ENCODE peak calls at places on chromosome 15, in seven cellular contexts. O, D, L, Z, C, B and Q are unnamed samples.

GRCh38 chr15:60720493-60721231 is 241.7 kb upstream of the ICE2 start:
- DNase-seq in O (no peak), D (no peak), L (no peak), Z (no peak), C (no peak), B (no peak), Q (no peak)

GRCh38 chr15:81074773-81075172 is 59.3 kb upstream of the CFAP161 start:
- DNase-seq in O (no peak), D (no peak), L (no peak), Z (no peak), C (no peak), B (no peak), Q (no peak)

GRCh38 chr15:28114721-28115622 is 15.9 kb upstream of the OCA2 start:
- DNase-seq in O (peak; percentile 37), D (no peak), L (no peak), Z (no peak), C (no peak), B (no peak), Q (no peak)

GRCh38 chr15:79373728-79374127 is 58.4 kb upstream of the MINAR1 start:
- DNase-seq in O (no peak), D (no peak), L (no peak), Z (no peak), C (no peak), B (no peak), Q (no peak)

GRCh38 chr15:45162771-45163507 is 24.8 kb downstream of the SHF start:
- DNase-seq in O (peak; percentile 92), D (peak; percentile 80), L (peak; percentile 92), Z (peak; percentile 77), C (peak; percentile 83), B (peak; percentile 81), Q (peak; percentile 97)

GRCh38 chr15:66675456-66675855 is 26.6 kb upstream of the SMAD6 start:
- DNase-seq in O (peak; percentile 38), D (no peak), L (no peak), Z (no peak), C (no peak), B (no peak), Q (no peak)

GRCh38 chr15:70323111-70323851 is 225.6 kb upstream of the TLE3 start:
- DNase-seq in O (peak; percentile 90), D (no peak), L (peak; percentile 82), Z (no peak), C (no peak), B (peak; percentile 72), Q (no peak)

GRCh38 chr15:95734422-95735316 is 595.8 kb upstream of the NR2F2 start:
- DNase-seq in O (no peak), D (no peak), L (no peak), Z (no peak), C (no peak), B (no peak), Q (no peak)

GRCh38 chr15:84590406-84590805 is 10.4 kb upstream of the ZSCAN2 start:
- DNase-seq in O (no peak), D (no peak), L (no peak), Z (no peak), C (no peak), B (no peak), Q (no peak)

GRCh38 chr15:33086500-33087141 is 107.9 kb downstream of the FMN1 start:
- DNase-seq in O (no peak), D (no peak), L (no peak), Z (no peak), C (no peak), B (no peak), Q (no peak)

GRCh38 chr15:33675246-33675645 is 293.1 kb upstream of the CHRM5 start:
- DNase-seq in O (no peak), D (no peak), L (no peak), Z (no peak), C (no peak), B (peak; percentile 25), Q (no peak)

GRCh38 chr15:95832655-95833054 is 497.8 kb upstream of the NR2F2 start:
- DNase-seq in O (no peak), D (no peak), L (no peak), Z (no peak), C (no peak), B (no peak), Q (no peak)

GRCh38 chr15:73321496-73322344 is 47.0 kb downstream of the HCN4 start:
- DNase-seq in O (no peak), D (no peak), L (peak; percentile 46), Z (no peak), C (no peak), B (peak; percentile 1), Q (peak; percentile 45)

GRCh38 chr15:43749690-43750345 is 3.6 kb downstream of the PDIA3 start:
- DNase-seq in O (no peak), D (no peak), L (no peak), Z (no peak), C (no peak), B (no peak), Q (no peak)

GRCh38 chr15:60184579-60184978 is 180.5 kb downstream of the FOXB1 start:
- DNase-seq in O (no peak), D (no peak), L (no peak), Z (no peak), C (no peak), B (no peak), Q (no peak)

GRCh38 chr15:48924528-48925393 is 39.0 kb downstream of the SHC4 start:
- DNase-seq in O (no peak), D (no peak), L (no peak), Z (no peak), C (no peak), B (no peak), Q (no peak)

GRCh38 chr15:62752687-62753517 is 289.6 kb upstream of the TPM1 start:
- DNase-seq in O (no peak), D (no peak), L (no peak), Z (no peak), C (no peak), B (no peak), Q (no peak)

GRCh38 chr15:98729446-98730042 is 81.2 kb downstream of the IGF1R start:
- DNase-seq in O (peak; percentile 72), D (no peak), L (no peak), Z (no peak), C (no peak), B (no peak), Q (no peak)

GRCh38 chr15:98730860-98731711 is 82.7 kb downstream of the IGF1R start:
- DNase-seq in O (no peak), D (no peak), L (no peak), Z (no peak), C (no peak), B (no peak), Q (no peak)

GRCh38 chr15:98733098-98733497 is 84.8 kb downstream of the IGF1R start:
- DNase-seq in O (no peak), D (no peak), L (no peak), Z (no peak), C (no peak), B (no peak), Q (no peak)

GRCh38 chr15:98734472-98735284 is 86.3 kb downstream of the IGF1R start:
- DNase-seq in O (no peak), D (no peak), L (no peak), Z (no peak), C (no peak), B (no peak), Q (no peak)

DNA sequence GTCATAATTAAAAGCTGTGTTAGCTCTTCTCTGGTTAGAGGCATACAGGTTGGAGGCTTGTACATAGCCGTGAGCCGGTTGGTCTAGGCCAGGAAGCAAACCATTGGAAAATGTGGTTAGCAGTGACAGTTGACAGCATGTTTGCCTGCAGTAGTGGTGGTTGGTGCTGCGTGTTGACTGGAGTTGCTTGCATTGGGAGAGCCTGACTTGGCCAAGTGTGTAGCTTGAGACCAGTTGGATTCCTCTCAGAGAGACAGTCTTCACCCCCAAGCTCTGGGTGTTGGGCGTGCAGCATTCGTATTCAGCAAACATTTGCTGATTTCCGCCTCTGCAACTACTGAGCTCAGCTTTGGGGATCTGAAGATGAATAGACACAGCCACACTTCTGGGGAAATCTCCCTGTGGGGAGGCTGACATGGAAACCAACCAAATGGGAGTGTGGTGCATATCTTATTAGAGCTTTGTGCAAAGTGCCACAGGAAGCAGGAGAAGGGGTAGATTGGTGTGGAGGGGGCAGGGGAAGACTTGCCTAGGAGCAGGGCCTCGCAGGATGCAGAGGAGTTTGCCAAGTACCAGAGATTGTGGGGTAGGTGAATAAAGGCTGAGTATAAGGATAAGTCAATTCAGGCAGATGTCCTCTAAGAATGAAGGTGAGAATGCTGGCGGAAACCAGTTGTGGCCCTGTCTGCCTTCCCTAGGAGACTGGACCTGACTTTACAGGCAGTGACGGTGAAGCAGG is 83.5 kb downstream of the IGF1R start:
- DNase-seq in O (no peak), D (no peak), L (no peak), Z (no peak), C (no peak), B (no peak), Q (no peak)
- H3K4me1 ChIP-seq in O (peaks cover 35% of the 10 kb centered on the region), D (peaks cover 27% of the 10 kb centered on the region), L (peaks cover 12% of the 10 kb centered on the region), Z (peaks cover 23% of the 10 kb centered on the region), C (no peaks in the 10 kb centered on the region), B (peaks cover 34% of the 10 kb centered on the region), Q (peaks cover 48% of the 10 kb centered on the region)

DNA sequence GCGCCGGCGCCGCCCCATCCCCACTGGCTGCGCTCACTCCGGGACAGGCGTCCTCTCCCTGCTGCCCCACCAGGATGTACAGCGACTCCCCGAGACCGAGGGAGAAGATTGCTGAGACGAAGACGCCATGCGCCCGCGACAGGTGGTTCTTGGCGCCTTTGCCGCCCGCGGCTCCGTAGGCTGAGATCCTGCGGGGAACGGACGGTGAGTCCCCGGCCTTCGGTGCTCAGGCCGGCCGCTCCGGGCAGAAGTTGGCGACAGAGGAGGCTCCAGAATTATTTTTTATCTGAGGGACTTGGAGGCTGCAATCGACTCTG is 1.6 kb downstream of the LTK start:
- DNase-seq in O (no peak), D (no peak), L (no peak), Z (no peak), C (peak; percentile 36), B (no peak), Q (no peak)
- H3K4me3 ChIP-seq in O (peak overlapping the region; percentile 4), D (peak overlapping the region; percentile 22), L (no peak overlapping the region), Z (peak overlapping the region; percentile 38), C (peak overlapping the region; percentile 40), B (no peak overlapping the region), Q (no peak overlapping the region)

GRCh38 chr15:56124391-56124790 is 119.3 kb downstream of the RFX7 start:
- DNase-seq in O (no peak), D (no peak), L (no peak), Z (no peak), C (no peak), B (no peak), Q (no peak)
- H3K27ac ChIP-seq in O (no peak overlapping the region), D (no peak overlapping the region), L (no peak overlapping the region), Z (no peak overlapping the region), C (no peak overlapping the region), B (no peak overlapping the region), Q (no peak overlapping the region)

GRCh38 chr15:64634576-64635485 is 140.6 kb downstream of the RBPMS2 start:
- DNase-seq in O (no peak), D (no peak), L (no peak), Z (no peak), C (no peak), B (no peak), Q (no peak)

GRCh38 chr15:64636101-64636500 is 139.3 kb downstream of the RBPMS2 start:
- DNase-seq in O (no peak), D (no peak), L (no peak), Z (no peak), C (no peak), B (no peak), Q (no peak)

GRCh38 chr15:64636541-64636940 is 138.8 kb downstream of the RBPMS2 start:
- DNase-seq in O (no peak), D (no peak), L (no peak), Z (no peak), C (no peak), B (no peak), Q (no peak)

GRCh38 chr15:64635486-64635815 is 139.9 kb downstream of the RBPMS2 start:
- DNase-seq in O (no peak), D (no peak), L (no peak), Z (no peak), C (peak; percentile 29), B (peak; percentile 65), Q (no peak)

GRCh38 chr15:64637412-64637811 is 138.0 kb downstream of the RBPMS2 start:
- DNase-seq in O (no peak), D (no peak), L (no peak), Z (no peak), C (no peak), B (no peak), Q (no peak)
- H3K4me1 ChIP-seq in O (peaks cover 12% of the 10 kb centered on the region), D (peaks cover 35% of the 10 kb centered on the region), L (peaks cover 3% of the 10 kb centered on the region), Z (peaks cover 31% of the 10 kb centered on the region), C (peaks cover 13% of the 10 kb centered on the region), B (peaks cover 15% of the 10 kb centered on the region), Q (peaks cover 16% of the 10 kb centered on the region)